ENCODE peak calls at places on chromosomes 5 and 9, in four cellular contexts. One of them, this sample, is unnamed.
A peak's percentile ranks its signal among the peaks of the same experiment; 100 is the strongest.

GRCh38 chr9:137614631-137615386 is 4.0 kb upstream of the EHMT1 start:
- DNase-seq in cardiac fibroblast: no peak
- DNase-seq in left colon: no peak
- DNase-seq in bronchial epithelial cell: no peak
- DNase-seq in this sample: no peak

GRCh38 chr5:66285343-66285942 is 141.3 kb downstream of the SREK1 start:
- DNase-seq in left colon: no peak
- DNase-seq in cardiac fibroblast: no peak
- DNase-seq in bronchial epithelial cell: no peak
- DNase-seq in this sample: no peak

GRCh38 chr5:111243353-111243752 is 19.2 kb downstream of the CAMK4 start:
- DNase-seq in left colon: no peak
- DNase-seq in bronchial epithelial cell: no peak
- DNase-seq in cardiac fibroblast: no peak
- DNase-seq in this sample: no peak

GRCh38 chr5:148794729-148795590 is 31.5 kb upstream of the ADRB2 start:
- DNase-seq in cardiac fibroblast: peak; percentile 86
- DNase-seq in bronchial epithelial cell: peak; percentile 87
- DNase-seq in left colon: no peak
- DNase-seq in this sample: peak; percentile 86

GRCh38 chr9:4086119-4087088 is 213.5 kb downstream of the GLIS3 start:
- DNase-seq in left colon: no peak
- DNase-seq in cardiac fibroblast: peak; percentile 80
- DNase-seq in bronchial epithelial cell: peak; percentile 35
- DNase-seq in this sample: no peak

GRCh38 chr5:52262844-52263243 is 524.9 kb upstream of the ITGA1 start:
- DNase-seq in bronchial epithelial cell: no peak
- DNase-seq in left colon: no peak
- DNase-seq in cardiac fibroblast: no peak
- DNase-seq in this sample: no peak

GRCh38 chr5:89917112-89917511 is 492.4 kb downstream of the CETN3 start:
- DNase-seq in bronchial epithelial cell: no peak
- DNase-seq in cardiac fibroblast: no peak
- DNase-seq in left colon: no peak
- DNase-seq in this sample: no peak

GRCh38 chr5:87195104-87195581 is 72.5 kb upstream of the RASA1 start:
- DNase-seq in cardiac fibroblast: peak; percentile 86
- DNase-seq in bronchial epithelial cell: peak; percentile 77
- DNase-seq in left colon: no peak
- DNase-seq in this sample: peak; percentile 38

GRCh38 chr9:110283736-110284135 is 27.4 kb upstream of the TXN start:
- DNase-seq in cardiac fibroblast: no peak
- DNase-seq in left colon: no peak
- DNase-seq in bronchial epithelial cell: peak; percentile 99
- DNase-seq in this sample: peak; percentile 69

GRCh38 chr5:144092510-144092909 is 77.9 kb downstream of the YIPF5 start:
- DNase-seq in bronchial epithelial cell: peak; percentile 81
- DNase-seq in left colon: no peak
- DNase-seq in cardiac fibroblast: peak; percentile 36
- DNase-seq in this sample: no peak